ENCODE peak calls at places on chromosomes 3 and 15, in nine cellular contexts. One of them, this sample, is unnamed.

GRCh38 chr15:90035095-90035834 is 34.1 kb downstream of the ZNF710 start:
- DNase-seq in osteoblast: peak; percentile 47
- DNase-seq in astrocyte of the spinal cord: peak; percentile 52
- DNase-seq in GM20000: no peak
- DNase-seq in AG04450: no peak
- DNase-seq in upper lobe of left lung: peak; percentile 71
- DNase-seq in coronary artery: peak; percentile 79
- DNase-seq in epithelial cell of esophagus: peak; percentile 79
- DNase-seq in fibroblast of lung: peak; percentile 80
- DNase-seq in this sample: peak; percentile 80

GRCh38 chr15:40244961-40245523 is 6.2 kb downstream of the PAK6 start:
- DNase-seq in osteoblast: peak; percentile 69
- DNase-seq in astrocyte of the spinal cord: no peak
- DNase-seq in GM20000: no peak
- DNase-seq in AG04450: no peak
- DNase-seq in upper lobe of left lung: no peak
- DNase-seq in coronary artery: peak; percentile 61
- DNase-seq in epithelial cell of esophagus: peak; percentile 91
- DNase-seq in fibroblast of lung: no peak
- DNase-seq in this sample: peak; percentile 11

GRCh38 chr3:99365979-99366378 is 272.4 kb upstream of the COL8A1 start:
- DNase-seq in osteoblast: peak; percentile 45
- DNase-seq in astrocyte of the spinal cord: peak; percentile 37
- DNase-seq in GM20000: no peak
- DNase-seq in AG04450: no peak
- DNase-seq in upper lobe of left lung: no peak
- DNase-seq in coronary artery: no peak
- DNase-seq in epithelial cell of esophagus: no peak
- DNase-seq in fibroblast of lung: peak; percentile 39
- DNase-seq in this sample: no peak

GRCh38 chr15:52657338-52657737 is 21.9 kb downstream of the ATOSA start:
- DNase-seq in osteoblast: peak; percentile 69
- DNase-seq in astrocyte of the spinal cord: peak; percentile 90
- DNase-seq in GM20000: no peak
- DNase-seq in AG04450: peak; percentile 41
- DNase-seq in upper lobe of left lung: no peak
- DNase-seq in coronary artery: no peak
- DNase-seq in epithelial cell of esophagus: peak; percentile 55
- DNase-seq in fibroblast of lung: peak; percentile 93
- DNase-seq in this sample: no peak

GRCh38 chr3:128487813-128488635 is 5.0 kb downstream of the GATA2 start:
- DNase-seq in osteoblast: peak; percentile 99
- DNase-seq in astrocyte of the spinal cord: peak; percentile 70
- DNase-seq in GM20000: peak; percentile 82
- DNase-seq in AG04450: peak; percentile 80
- DNase-seq in upper lobe of left lung: peak; percentile 94
- DNase-seq in coronary artery: no peak
- DNase-seq in epithelial cell of esophagus: peak; percentile 73
- DNase-seq in fibroblast of lung: peak; percentile 91
- DNase-seq in this sample: no peak

GRCh38 chr15:50707878-50708427 is 21.4 kb upstream of the TRPM7 start:
- DNase-seq in osteoblast: no peak
- DNase-seq in astrocyte of the spinal cord: no peak
- DNase-seq in GM20000: no peak
- DNase-seq in AG04450: no peak
- DNase-seq in upper lobe of left lung: no peak
- DNase-seq in coronary artery: no peak
- DNase-seq in epithelial cell of esophagus: no peak
- DNase-seq in fibroblast of lung: no peak
- DNase-seq in this sample: no peak

GRCh38 chr15:100914876-100915275 is 4.3 kb upstream of the LRRK1 start:
- DNase-seq in osteoblast: peak; percentile 21
- DNase-seq in astrocyte of the spinal cord: no peak
- DNase-seq in GM20000: no peak
- DNase-seq in AG04450: no peak
- DNase-seq in upper lobe of left lung: no peak
- DNase-seq in coronary artery: peak; percentile 36
- DNase-seq in epithelial cell of esophagus: peak; percentile 59
- DNase-seq in fibroblast of lung: no peak
- DNase-seq in this sample: no peak

GRCh38 chr3:189389346-189389745 is 217.6 kb downstream of the TPRG1 start:
- DNase-seq in osteoblast: no peak
- DNase-seq in astrocyte of the spinal cord: peak; percentile 23
- DNase-seq in GM20000: no peak
- DNase-seq in AG04450: no peak
- DNase-seq in upper lobe of left lung: no peak
- DNase-seq in coronary artery: no peak
- DNase-seq in epithelial cell of esophagus: peak; percentile 71
- DNase-seq in fibroblast of lung: peak; percentile 36
- DNase-seq in this sample: no peak

GRCh38 chr3:194249323-194250103 is 101.6 kb downstream of the CPN2 start:
- DNase-seq in osteoblast: no peak
- DNase-seq in astrocyte of the spinal cord: no peak
- DNase-seq in GM20000: no peak
- DNase-seq in AG04450: no peak
- DNase-seq in upper lobe of left lung: peak; percentile 46
- DNase-seq in coronary artery: no peak
- DNase-seq in epithelial cell of esophagus: no peak
- DNase-seq in fibroblast of lung: no peak
- DNase-seq in this sample: no peak

GRCh38 chr15:29316422-29316821 is 46.8 kb upstream of the NSMCE3 start:
- DNase-seq in osteoblast: no peak
- DNase-seq in astrocyte of the spinal cord: no peak
- DNase-seq in GM20000: no peak
- DNase-seq in AG04450: no peak
- DNase-seq in upper lobe of left lung: no peak
- DNase-seq in coronary artery: no peak
- DNase-seq in epithelial cell of esophagus: no peak
- DNase-seq in fibroblast of lung: no peak
- DNase-seq in this sample: no peak

GRCh38 chr15:75049392-75049791 is 26.0 kb downstream of the PPCDC start:
- DNase-seq in osteoblast: no peak
- DNase-seq in astrocyte of the spinal cord: peak; percentile 37
- DNase-seq in GM20000: no peak
- DNase-seq in AG04450: no peak
- DNase-seq in upper lobe of left lung: peak; percentile 68
- DNase-seq in coronary artery: peak; percentile 84
- DNase-seq in epithelial cell of esophagus: no peak
- DNase-seq in fibroblast of lung: no peak
- DNase-seq in this sample: no peak

GRCh38 chr3:122984650-122985049 is 42.9 kb downstream of the SEMA5B start:
- DNase-seq in osteoblast: no peak
- DNase-seq in astrocyte of the spinal cord: no peak
- DNase-seq in GM20000: no peak
- DNase-seq in AG04450: no peak
- DNase-seq in upper lobe of left lung: no peak
- DNase-seq in coronary artery: no peak
- DNase-seq in epithelial cell of esophagus: no peak
- DNase-seq in fibroblast of lung: no peak
- DNase-seq in this sample: no peak

GRCh38 chr3:67706934-67707333 is 52.5 kb upstream of the SUCLG2 start:
- DNase-seq in osteoblast: peak; percentile 14
- DNase-seq in astrocyte of the spinal cord: peak; percentile 40
- DNase-seq in GM20000: no peak
- DNase-seq in AG04450: no peak
- DNase-seq in upper lobe of left lung: no peak
- DNase-seq in coronary artery: no peak
- DNase-seq in epithelial cell of esophagus: no peak
- DNase-seq in fibroblast of lung: no peak
- DNase-seq in this sample: no peak

GRCh38 chr3:67699877-67700276 is 45.5 kb upstream of the SUCLG2 start:
- DNase-seq in osteoblast: no peak
- DNase-seq in astrocyte of the spinal cord: no peak
- DNase-seq in GM20000: no peak
- DNase-seq in AG04450: no peak
- DNase-seq in upper lobe of left lung: no peak
- DNase-seq in coronary artery: no peak
- DNase-seq in epithelial cell of esophagus: no peak
- DNase-seq in fibroblast of lung: no peak
- DNase-seq in this sample: no peak

GRCh38 chr3:67700596-67700995 is 46.2 kb upstream of the SUCLG2 start:
- DNase-seq in osteoblast: no peak
- DNase-seq in astrocyte of the spinal cord: no peak
- DNase-seq in GM20000: no peak
- DNase-seq in AG04450: no peak
- DNase-seq in upper lobe of left lung: no peak
- DNase-seq in coronary artery: no peak
- DNase-seq in epithelial cell of esophagus: no peak
- DNase-seq in fibroblast of lung: no peak
- DNase-seq in this sample: no peak

GRCh38 chr3:67704322-67704721 is 49.9 kb upstream of the SUCLG2 start:
- DNase-seq in osteoblast: no peak
- DNase-seq in astrocyte of the spinal cord: no peak
- DNase-seq in GM20000: peak; percentile 6
- DNase-seq in AG04450: no peak
- DNase-seq in upper lobe of left lung: no peak
- DNase-seq in coronary artery: no peak
- DNase-seq in epithelial cell of esophagus: no peak
- DNase-seq in fibroblast of lung: no peak
- DNase-seq in this sample: no peak
- TF ChIP-seq CTCF in osteoblast: no peak
- TF ChIP-seq CTCF in astrocyte of the spinal cord: no peak
- TF ChIP-seq CTCF in GM20000: no peak
- TF ChIP-seq CTCF in AG04450: no peak
- TF ChIP-seq CTCF in upper lobe of left lung: no peak
- TF ChIP-seq CTCF in coronary artery: no peak
- TF ChIP-seq CTCF in epithelial cell of esophagus: no peak
- TF ChIP-seq CTCF in fibroblast of lung: no peak
- TF ChIP-seq CTCF in this sample: no peak

GRCh38 chr15:85582076-85582718 is 201.8 kb downstream of the AKAP13 start:
- DNase-seq in osteoblast: no peak
- DNase-seq in astrocyte of the spinal cord: peak; percentile 46
- DNase-seq in GM20000: peak; percentile 30
- DNase-seq in AG04450: no peak
- DNase-seq in upper lobe of left lung: no peak
- DNase-seq in coronary artery: no peak
- DNase-seq in epithelial cell of esophagus: peak; percentile 44
- DNase-seq in fibroblast of lung: peak; percentile 58
- DNase-seq in this sample: no peak

GRCh38 chr15:85581495-85581894 is 201.1 kb downstream of the AKAP13 start:
- DNase-seq in osteoblast: no peak
- DNase-seq in astrocyte of the spinal cord: no peak
- DNase-seq in GM20000: peak; percentile 23
- DNase-seq in AG04450: no peak
- DNase-seq in upper lobe of left lung: peak; percentile 8
- DNase-seq in coronary artery: no peak
- DNase-seq in epithelial cell of esophagus: no peak
- DNase-seq in fibroblast of lung: no peak
- DNase-seq in this sample: peak; percentile 39

GRCh38 chr15:85580914-85581313 is 200.5 kb downstream of the AKAP13 start:
- DNase-seq in osteoblast: no peak
- DNase-seq in astrocyte of the spinal cord: no peak
- DNase-seq in GM20000: no peak
- DNase-seq in AG04450: no peak
- DNase-seq in upper lobe of left lung: no peak
- DNase-seq in coronary artery: no peak
- DNase-seq in epithelial cell of esophagus: peak; percentile 12
- DNase-seq in fibroblast of lung: no peak
- DNase-seq in this sample: peak; percentile 63

GRCh38 chr15:85579957-85580694 is 199.7 kb downstream of the AKAP13 start:
- DNase-seq in osteoblast: no peak
- DNase-seq in astrocyte of the spinal cord: peak; percentile 50
- DNase-seq in GM20000: no peak
- DNase-seq in AG04450: no peak
- DNase-seq in upper lobe of left lung: no peak
- DNase-seq in coronary artery: no peak
- DNase-seq in epithelial cell of esophagus: no peak
- DNase-seq in fibroblast of lung: peak; percentile 76
- DNase-seq in this sample: no peak

DNA sequence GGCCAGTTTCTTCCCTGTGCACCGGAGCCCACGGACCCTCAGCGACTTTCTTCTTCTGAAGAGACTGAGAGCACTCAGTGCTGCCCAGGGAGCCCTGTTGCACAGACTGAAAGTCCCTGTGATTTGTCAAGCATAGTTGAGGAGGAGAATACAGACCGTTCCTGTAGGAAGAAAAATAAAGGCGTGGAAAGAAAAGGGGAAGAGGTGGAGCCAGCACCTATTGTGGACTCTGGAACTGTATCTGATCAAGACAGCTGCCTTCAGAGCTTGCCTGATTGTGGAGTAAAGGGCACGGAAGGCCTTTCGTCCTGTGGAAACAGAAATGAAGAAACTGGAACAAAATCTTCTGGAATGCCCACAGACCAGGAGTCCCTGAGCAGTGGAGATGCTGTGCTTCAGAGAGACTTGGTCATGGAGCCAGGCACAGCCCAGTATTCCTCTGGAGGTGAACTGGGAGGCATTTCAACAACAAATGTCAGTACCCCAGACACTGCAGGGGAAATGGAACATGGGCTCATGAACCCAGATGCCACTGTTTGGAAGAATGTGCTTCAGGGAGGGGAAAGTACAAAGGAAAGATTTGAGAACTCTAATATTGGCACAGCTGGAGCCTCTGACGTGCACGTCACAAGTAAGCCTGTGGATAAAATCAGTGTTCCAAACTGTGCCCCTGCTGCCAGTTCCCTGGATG is 198.8 kb downstream of the AKAP13 start:
- DNase-seq in osteoblast: no peak
- DNase-seq in astrocyte of the spinal cord: no peak
- DNase-seq in GM20000: no peak
- DNase-seq in AG04450: no peak
- DNase-seq in upper lobe of left lung: no peak
- DNase-seq in coronary artery: no peak
- DNase-seq in epithelial cell of esophagus: no peak
- DNase-seq in fibroblast of lung: no peak
- DNase-seq in this sample: no peak
- TF ChIP-seq CTCF in osteoblast: no peak
- TF ChIP-seq CTCF in astrocyte of the spinal cord: no peak
- TF ChIP-seq CTCF in GM20000: no peak
- TF ChIP-seq CTCF in AG04450: no peak
- TF ChIP-seq CTCF in upper lobe of left lung: no peak
- TF ChIP-seq CTCF in coronary artery: no peak
- TF ChIP-seq CTCF in epithelial cell of esophagus: no peak
- TF ChIP-seq CTCF in fibroblast of lung: no peak
- TF ChIP-seq CTCF in this sample: no peak

GRCh38 chr15:36449084-36449661 is 130.3 kb upstream of the CDIN1 start:
- DNase-seq in osteoblast: no peak
- DNase-seq in astrocyte of the spinal cord: peak; percentile 13
- DNase-seq in GM20000: no peak
- DNase-seq in AG04450: no peak
- DNase-seq in upper lobe of left lung: no peak
- DNase-seq in coronary artery: no peak
- DNase-seq in epithelial cell of esophagus: no peak
- DNase-seq in fibroblast of lung: peak; percentile 31
- DNase-seq in this sample: no peak
- TF ChIP-seq CTCF in osteoblast: no peak
- TF ChIP-seq CTCF in astrocyte of the spinal cord: no peak
- TF ChIP-seq CTCF in GM20000: no peak
- TF ChIP-seq CTCF in AG04450: peak; percentile 6
- TF ChIP-seq CTCF in upper lobe of left lung: no peak
- TF ChIP-seq CTCF in coronary artery: no peak
- TF ChIP-seq CTCF in epithelial cell of esophagus: no peak
- TF ChIP-seq CTCF in fibroblast of lung: no peak
- TF ChIP-seq CTCF in this sample: no peak

DNA sequence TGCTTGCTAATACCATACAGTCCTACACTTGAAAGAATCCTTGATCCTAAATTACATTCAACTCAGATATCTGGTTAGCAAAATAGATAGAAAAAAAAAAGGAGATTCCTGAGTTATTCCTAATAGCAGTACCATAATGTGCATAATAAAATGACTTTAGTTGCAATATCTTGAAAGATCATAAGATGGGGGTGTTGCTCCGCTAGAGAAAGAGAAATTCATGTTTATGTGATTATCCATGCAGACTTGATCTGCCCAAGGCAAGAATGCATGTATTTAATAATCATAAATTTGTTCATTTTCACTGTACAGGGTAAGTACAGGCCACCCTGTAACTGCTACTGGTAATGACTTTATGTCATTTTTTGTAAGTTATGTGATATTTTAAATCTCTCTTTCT is 84.7 kb downstream of the HCN4 start:
- DNase-seq in osteoblast: peak; percentile 85
- DNase-seq in astrocyte of the spinal cord: peak; percentile 27
- DNase-seq in GM20000: no peak
- DNase-seq in AG04450: no peak
- DNase-seq in upper lobe of left lung: no peak
- DNase-seq in coronary artery: no peak
- DNase-seq in epithelial cell of esophagus: peak; percentile 9
- DNase-seq in fibroblast of lung: peak; percentile 13
- DNase-seq in this sample: no peak
- TF ChIP-seq CTCF in osteoblast: peak; percentile 49
- TF ChIP-seq CTCF in astrocyte of the spinal cord: no peak
- TF ChIP-seq CTCF in GM20000: peak; percentile 3
- TF ChIP-seq CTCF in AG04450: peak; percentile 41
- TF ChIP-seq CTCF in upper lobe of left lung: no peak
- TF ChIP-seq CTCF in coronary artery: no peak
- TF ChIP-seq CTCF in epithelial cell of esophagus: peak; percentile 12
- TF ChIP-seq CTCF in fibroblast of lung: peak; percentile 42
- TF ChIP-seq CTCF in this sample: no peak